ENCODE peak calls at places on chromosomes 12 and 14, in nine cellular contexts. T, B, Y, X, P, H, E, D and W are unnamed samples.

GRCh38 chr12:30064906-30065305 is 281.2 kb upstream of the TMTC1 start:
- DNase-seq in T (no peak), B (no peak), Y (no peak), X (no peak), P (no peak), H (no peak), E (no peak), D (no peak), W (no peak)

GRCh38 chr12:94650143-94651056 is at the start of gene TMCC3:
- DNase-seq in T (no peak), B (no peak), Y (peak), X (peak), P (peak), H (no peak), E (peak), D (peak), W (no peak)

GRCh38 chr14:65134651-65135579 is 32.6 kb upstream of the MAX start:
- DNase-seq in T (no peak), B (no peak), Y (no peak), X (no peak), P (no peak), H (no peak), E (peak), D (no peak), W (no peak)

GRCh38 chr12:106767954-106768501 is 6.5 kb upstream of the RIC8B start:
- DNase-seq in T (no peak), B (no peak), Y (no peak), X (no peak), P (no peak), H (no peak), E (no peak), D (no peak), W (no peak)

GRCh38 chr12:41202051-41202450 is 13.9 kb downstream of the PDZRN4 start:
- DNase-seq in T (no peak), B (no peak), Y (no peak), X (no peak), P (no peak), H (no peak), E (no peak), D (no peak), W (no peak)

GRCh38 chr14:47935332-47935731 is 259.9 kb upstream of the MDGA2 start:
- DNase-seq in T (no peak), B (no peak), Y (no peak), X (no peak), P (no peak), H (no peak), E (no peak), D (no peak), W (no peak)

GRCh38 chr12:16346931-16347330 is 514 bp upstream of the MGST1 start:
- DNase-seq in T (no peak), B (no peak), Y (no peak), X (no peak), P (no peak), H (no peak), E (peak), D (no peak), W (peak)

GRCh38 chr12:121238604-121239334 is 28.8 kb downstream of the P2RX4 start:
- DNase-seq in T (no peak), B (no peak), Y (no peak), X (no peak), P (no peak), H (no peak), E (no peak), D (no peak), W (no peak)

GRCh38 chr12:3493225-3494049 is 2.4 kb downstream of the PRMT8 start:
- DNase-seq in T (no peak), B (no peak), Y (no peak), X (peak), P (no peak), H (no peak), E (no peak), D (no peak), W (no peak)

GRCh38 chr12:104667139-104667538 is 210.4 kb downstream of the CHST11 start:
- DNase-seq in T (no peak), B (no peak), Y (peak), X (no peak), P (no peak), H (no peak), E (peak), D (no peak), W (no peak)

GRCh38 chr12:54936736-54937135 is 47.8 kb downstream of the TESPA1 start:
- DNase-seq in T (no peak), B (no peak), Y (no peak), X (no peak), P (no peak), H (no peak), E (no peak), D (no peak), W (no peak)

GRCh38 chr12:92624236-92624635 is 78.6 kb upstream of the PLEKHG7 start:
- DNase-seq in T (no peak), B (no peak), Y (no peak), X (no peak), P (no peak), H (no peak), E (peak), D (no peak), W (no peak)

GRCh38 chr12:67237231-67237630 is 31.9 kb upstream of the CAND1 start:
- DNase-seq in T (no peak), B (no peak), Y (no peak), X (no peak), P (no peak), H (no peak), E (no peak), D (no peak), W (peak)

GRCh38 chr12:42483534-42483857 is 106.0 kb downstream of the PRICKLE1 start:
- DNase-seq in T (no peak), B (no peak), Y (peak), X (no peak), P (peak), H (no peak), E (peak), D (peak), W (no peak)

GRCh38 chr12:57939291-57939690 is 2.1 kb upstream of the ATP23 start:
- DNase-seq in T (no peak), B (no peak), Y (no peak), X (no peak), P (no peak), H (no peak), E (no peak), D (no peak), W (no peak)

GRCh38 chr14:60722836-60723217 is 1.3 kb downstream of the SIX4 start:
- DNase-seq in T (no peak), B (no peak), Y (peak), X (no peak), P (no peak), H (no peak), E (peak), D (no peak), W (no peak)

GRCh38 chr14:60616326-60617044 is 32.8 kb downstream of the SIX1 start:
- DNase-seq in T (no peak), B (no peak), Y (no peak), X (no peak), P (no peak), H (no peak), E (no peak), D (no peak), W (peak)

GRCh38 chr12:25433581-25434325 is 119.3 kb downstream of the LMNTD1 start:
- DNase-seq in T (no peak), B (no peak), Y (no peak), X (no peak), P (no peak), H (no peak), E (peak), D (no peak), W (no peak)

GRCh38 chr12:49231881-49232650 is 32.8 kb upstream of the TUBA1C start:
- DNase-seq in T (no peak), B (no peak), Y (peak), X (no peak), P (no peak), H (no peak), E (no peak), D (no peak), W (no peak)

GRCh38 chr12:101749657-101750056 is 10.4 kb upstream of the SYCP3 start:
- DNase-seq in T (no peak), B (no peak), Y (no peak), X (no peak), P (no peak), H (no peak), E (no peak), D (no peak), W (no peak)

GRCh38 chr12:106301241-106301610 is 1.3 kb upstream of the TCP11L2 start:
- DNase-seq in T (no peak), B (no peak), Y (no peak), X (no peak), P (no peak), H (no peak), E (peak), D (no peak), W (no peak)